ENCODE peak calls at places on chromosomes 16 and 17, in ten cellular contexts. L, V, B, X, K, F, Y, I, D and U are unnamed samples.

GRCh38 chr17:72413077-72414031 is 292.5 kb downstream of the SOX9 start:
- DNase-seq in K (no peak), V (no peak), Y (no peak), X (no peak), I (no peak), L (no peak), D (no peak), B (no peak), F (no peak), U (no peak)

GRCh38 chr16:88451586-88452484 is 1.2 kb upstream of the ZFPM1 start:
- DNase-seq in D (no peak), Y (no peak), V (no peak), X (no peak), I (no peak), L (no peak), B (peak; percentile 37), F (no peak), K (no peak), U (no peak)

GRCh38 chr16:89363621-89364393 is 126.6 kb downstream of the ANKRD11 start:
- DNase-seq in Y (no peak), K (no peak), B (no peak), F (peak; percentile 90), V (peak; percentile 86), D (no peak), I (peak; percentile 27), L (no peak), X (peak; percentile 74), U (peak; percentile 28)

GRCh38 chr17:73785466-73785865 is 141.2 kb upstream of the SDK2 start:
- DNase-seq in X (no peak), Y (no peak), K (no peak), I (no peak), V (no peak), F (no peak), B (no peak), D (peak; percentile 14), L (no peak), U (peak; percentile 63)

GRCh38 chr16:1054660-1055556 is 17.6 kb upstream of the SSTR5 start:
- DNase-seq in Y (no peak), D (no peak), B (no peak), K (peak; percentile 83), V (peak; percentile 29), I (no peak), L (no peak), X (peak; percentile 87), F (peak; percentile 41), U (no peak)

GRCh38 chr17:42581744-42582270 is 4.3 kb upstream of the PSMC3IP start:
- DNase-seq in V (no peak), I (no peak), L (no peak), F (no peak), B (no peak), D (no peak), K (no peak), X (no peak), Y (no peak), U (peak; percentile 72)

GRCh38 chr17:7588553-7589203 is 1.2 kb downstream of the SOX15 start:
- DNase-seq in B (no peak), V (no peak), X (no peak), L (no peak), F (no peak), D (no peak), K (peak; percentile 42), Y (no peak), I (no peak), U (no peak)

GRCh38 chr16:75264999-75265910 is 13.8 kb upstream of the BCAR1 start:
- DNase-seq in X (no peak), B (peak; percentile 43), Y (no peak), V (no peak), D (no peak), I (no peak), F (peak; percentile 60), L (no peak), K (no peak), U (peak; percentile 90)

GRCh38 chr16:27598226-27598625 is 48.3 kb downstream of the KATNIP start:
- DNase-seq in Y (no peak), V (no peak), I (no peak), D (no peak), B (no peak), K (no peak), X (no peak), F (no peak), L (no peak), U (no peak)

GRCh38 chr16:14193316-14193871 is 122.3 kb downstream of the MRTFB start:
- DNase-seq in B (no peak), D (no peak), F (no peak), X (no peak), L (no peak), V (no peak), I (no peak), K (peak; percentile 57), Y (no peak), U (no peak)

GRCh38 chr16:57591086-57591869 is 37.2 kb upstream of the ADGRG1 start:
- DNase-seq in X (peak; percentile 80), K (peak; percentile 63), B (peak; percentile 64), V (peak; percentile 82), L (peak; percentile 74), D (peak; percentile 88), Y (peak; percentile 20), F (peak; percentile 90), I (peak; percentile 39), U (peak; percentile 93)

GRCh38 chr16:14400285-14400977 is 229.6 kb downstream of the PARN start:
- DNase-seq in X (no peak), Y (no peak), D (no peak), K (no peak), F (no peak), B (no peak), V (no peak), I (no peak), L (no peak), U (no peak)

GRCh38 chr17:58970966-58971575 is 135.6 kb downstream of the TRIM37 start:
- DNase-seq in Y (no peak), I (no peak), B (no peak), F (peak; percentile 51), L (no peak), K (no peak), D (no peak), V (peak; percentile 36), X (no peak), U (no peak)

GRCh38 chr17:29291163-29291752 is 2.7 kb downstream of the NUFIP2 start:
- DNase-seq in X (peak; percentile 51), Y (peak; percentile 41), I (no peak), K (peak; percentile 67), D (no peak), L (no peak), B (no peak), V (peak; percentile 77), F (peak; percentile 73), U (peak; percentile 48)

GRCh38 chr16:1125471-1125870 is 27.4 kb upstream of the CACNA1H start:
- DNase-seq in L (no peak), V (peak; percentile 74), F (peak; percentile 38), Y (no peak), K (no peak), X (peak; percentile 84), D (no peak), B (no peak), I (no peak), U (no peak)

GRCh38 chr17:60134396-60135159 is 15.2 kb upstream of the CA4 start:
- DNase-seq in B (no peak), X (peak; percentile 57), Y (no peak), D (peak; percentile 63), K (no peak), F (no peak), I (no peak), L (peak; percentile 42), V (peak; percentile 67), U (peak; percentile 67)

GRCh38 chr17:4969551-4970231 is 2.1 kb upstream of the SPAG7 start:
- DNase-seq in K (no peak), Y (no peak), L (no peak), V (peak; percentile 55), X (no peak), I (no peak), D (no peak), B (no peak), F (no peak), U (no peak)

GRCh38 chr17:27512511-27513346 is 56.5 kb downstream of the KSR1 start:
- DNase-seq in X (no peak), V (peak; percentile 61), L (no peak), F (no peak), D (no peak), B (no peak), K (no peak), Y (no peak), I (no peak), U (no peak)

GRCh38 chr16:56684256-56684925 is 2.1 kb downstream of the MT1X start:
- DNase-seq in B (no peak), K (no peak), I (no peak), V (no peak), F (no peak), X (no peak), Y (no peak), L (no peak), D (no peak), U (no peak)

GRCh38 chr16:22191966-22192260 is 14.2 kb upstream of the EEF2K start:
- DNase-seq in L (peak; percentile 53), X (no peak), D (no peak), Y (no peak), B (no peak), K (no peak), V (peak; percentile 17), F (no peak), I (no peak), U (no peak)

GRCh38 chr16:30958164-30959083 is 870 bp downstream of the SETD1A start:
- DNase-seq in B (peak; percentile 49), I (peak; percentile 57), D (no peak), L (peak; percentile 59), Y (no peak), F (peak; percentile 60), V (peak; percentile 43), K (peak; percentile 90), X (peak; percentile 88), U (no peak)

GRCh38 chr17:63930951-63931575 is 1.1 kb downstream of the CD79B start:
- DNase-seq in V (no peak), F (no peak), I (peak; percentile 50), L (peak; percentile 72), D (peak; percentile 85), Y (no peak), B (peak; percentile 68), K (peak; percentile 75), X (peak; percentile 56), U (peak; percentile 54)

GRCh38 chr16:2471016-2471652 is at the start of gene NTN3:
- DNase-seq in L (no peak), F (no peak), D (no peak), Y (no peak), B (no peak), X (peak; percentile 52), K (peak; percentile 73), V (no peak), I (no peak), U (no peak)

GRCh38 chr16:81778861-81779539 is at the start of gene PLCG2:
- DNase-seq in X (no peak), V (no peak), B (peak; percentile 47), F (peak; percentile 58), D (peak; percentile 95), L (peak; percentile 75), Y (no peak), K (peak; percentile 94), I (peak; percentile 43), U (peak; percentile 92)

GRCh38 chr17:2777242-2777867 is 18.9 kb upstream of the RAP1GAP2 start:
- DNase-seq in F (no peak), L (no peak), B (no peak), X (no peak), V (no peak), Y (no peak), I (no peak), K (no peak), D (no peak), U (no peak)

GRCh38 chr16:88678224-88678979 is 7.9 kb downstream of the SNAI3 start:
- DNase-seq in F (no peak), I (no peak), D (no peak), L (no peak), X (no peak), V (no peak), Y (no peak), B (no peak), K (no peak), U (no peak)

GRCh38 chr16:67271446-67271845 is 7.9 kb upstream of the PLEKHG4 start:
- DNase-seq in K (no peak), V (no peak), L (no peak), D (no peak), X (no peak), Y (no peak), B (no peak), I (no peak), F (no peak), U (no peak)

GRCh38 chr17:74960739-74961342 is 11.7 kb downstream of the HID1 start:
- DNase-seq in F (peak; percentile 47), L (no peak), Y (no peak), K (peak; percentile 85), B (no peak), X (peak; percentile 48), I (no peak), D (no peak), V (peak; percentile 30), U (no peak)